ENCODE peak calls at places on chromosome 2, in five cellular contexts. R is activated T-cell treated with anti-CD3 and anti-CD28 coated beads for 1 hour, L is iris pigment epithelial cell, Q is lower leg skin, I is neural progenitor cell. T is an unnamed sample.

GRCh38 chr2:3727397-3728045 is 24.1 kb downstream of the DCDC2C start:
- DNase-seq in R (no peak), L (no peak), Q (peak; percentile 54), I (peak; percentile 54), T (no peak)

GRCh38 chr2:73920577-73921545 is 5.8 kb upstream of the DGUOK start:
- DNase-seq in R (peak; percentile 14), L (no peak), Q (no peak), I (peak; percentile 84), T (no peak)

GRCh38 chr2:151827564-151828142 is 568 bp downstream of the ARL5A start:
- DNase-seq in R (peak; percentile 4), L (peak; percentile 33), Q (peak; percentile 87), I (peak; percentile 43), T (peak; percentile 57)

GRCh38 chr2:17892726-17893534 is 14.5 kb downstream of the KCNS3 start:
- DNase-seq in R (no peak), L (no peak), Q (no peak), I (peak; percentile 22), T (no peak)

GRCh38 chr2:45128580-45128997 is 119.3 kb upstream of the SIX2 start:
- DNase-seq in R (no peak), L (peak; percentile 97), Q (no peak), I (no peak), T (peak; percentile 91)

GRCh38 chr2:43312751-43313641 is 86.6 kb upstream of the ZFP36L2 start:
- DNase-seq in R (no peak), L (peak; percentile 75), Q (no peak), I (no peak), T (peak; percentile 86)

GRCh38 chr2:185472574-185472973 is 266.0 kb upstream of the FSIP2 start:
- DNase-seq in R (no peak), L (no peak), Q (no peak), I (no peak), T (no peak)

GRCh38 chr2:1863861-1864260 is 119.5 kb upstream of the PXDN start:
- DNase-seq in R (no peak), L (no peak), Q (no peak), I (no peak), T (no peak)

GRCh38 chr2:119144806-119145205 is 13.7 kb downstream of the C1QL2 start:
- DNase-seq in R (no peak), L (no peak), Q (no peak), I (no peak), T (no peak)

GRCh38 chr2:119821266-119821665 is 61.5 kb downstream of the PTPN4 start:
- DNase-seq in R (no peak), L (peak; percentile 40), Q (no peak), I (no peak), T (no peak)

GRCh38 chr2:239002591-239002959 is 154.7 kb downstream of the TWIST2 start:
- DNase-seq in R (no peak), L (no peak), Q (no peak), I (no peak), T (no peak)

GRCh38 chr2:183963609-183964008 is 634.7 kb upstream of the ZNF804A start:
- DNase-seq in R (no peak), L (no peak), Q (no peak), I (no peak), T (no peak)

GRCh38 chr2:45182667-45183620 is 173.7 kb upstream of the SIX2 start:
- DNase-seq in R (no peak), L (no peak), Q (peak; percentile 48), I (no peak), T (peak; percentile 80)

GRCh38 chr2:167271941-167272340 is 383.7 kb downstream of the XIRP2 start:
- DNase-seq in R (no peak), L (peak; percentile 17), Q (no peak), I (no peak), T (no peak)

GRCh38 chr2:153787612-153788011 is 84.1 kb upstream of the GALNT13 start:
- DNase-seq in R (no peak), L (no peak), Q (no peak), I (no peak), T (no peak)

GRCh38 chr2:24016853-24017703 is 7.2 kb downstream of the MFSD2B start:
- DNase-seq in R (no peak), L (no peak), Q (peak; percentile 74), I (no peak), T (no peak)

GRCh38 chr2:207896525-207897295 is 127.0 kb upstream of the FZD5 start:
- DNase-seq in R (no peak), L (no peak), Q (no peak), I (peak; percentile 88), T (no peak)

GRCh38 chr2:176637497-176638166 is 368.4 kb downstream of the MTX2 start:
- DNase-seq in R (no peak), L (peak; percentile 7), Q (peak; percentile 93), I (peak; percentile 48), T (peak; percentile 22)

GRCh38 chr2:182302174-182302573 is 124.7 kb downstream of the PDE1A start:
- DNase-seq in R (no peak), L (peak; percentile 84), Q (no peak), I (no peak), T (peak; percentile 87)

GRCh38 chr2:179305125-179305524 is 40.5 kb upstream of the SESTD1 start:
- DNase-seq in R (no peak), L (no peak), Q (no peak), I (no peak), T (no peak)

GRCh38 chr2:159091981-159092380 is 123.5 kb downstream of the TANC1 start:
- DNase-seq in R (no peak), L (peak; percentile 41), Q (no peak), I (no peak), T (peak; percentile 40)

GRCh38 chr2:206920936-206921335 is 18.4 kb upstream of the CPO start:
- DNase-seq in R (no peak), L (no peak), Q (no peak), I (no peak), T (no peak)

GRCh38 chr2:126770466-126770865 is 114.5 kb downstream of the GYPC start:
- DNase-seq in R (no peak), L (no peak), Q (peak; percentile 29), I (no peak), T (no peak)

GRCh38 chr2:194745532-194746146 is 911.4 kb upstream of the SLC39A10 start:
- DNase-seq in R (no peak), L (no peak), Q (no peak), I (peak; percentile 55), T (no peak)

GRCh38 chr2:205464681-205465080 is 217.6 kb upstream of the NRP2 start:
- DNase-seq in R (no peak), L (no peak), Q (no peak), I (peak; percentile 59), T (no peak)

GRCh38 chr2:7709907-7710306 is 792.7 kb downstream of the RNF144A start:
- DNase-seq in R (no peak), L (no peak), Q (no peak), I (no peak), T (no peak)

T was measured in adipocyte.